ENCODE peak calls at places on chromosomes 1 and 21, in four cellular contexts. U, A, G and H are unnamed samples.

GRCh38 chr1:219125342-219125741 is 48.3 kb upstream of the LYPLAL1 start:
- DNase-seq in U (no peak), A (no peak), G (no peak), H (no peak)

GRCh38 chr21:43877936-43878575 is 13.0 kb downstream of the AGPAT3 start:
- DNase-seq in U (no peak), A (no peak), G (no peak), H (no peak)

GRCh38 chr1:111334169-111334568 is 43.5 kb downstream of the CHIA start:
- DNase-seq in U (no peak), A (no peak), G (peak; percentile 64), H (peak; percentile 34)

GRCh38 chr1:229138066-229138465 is 132.8 kb upstream of the RAB4A start:
- DNase-seq in U (no peak), A (no peak), G (no peak), H (no peak)

GRCh38 chr1:30045304-30046090 is 677.9 kb downstream of the MATN1 start:
- DNase-seq in U (no peak), A (no peak), G (no peak), H (no peak)

GRCh38 chr1:163442940-163443339 is 121.2 kb downstream of the NUF2 start:
- DNase-seq in U (no peak), A (no peak), G (no peak), H (no peak)

GRCh38 chr1:24413350-24414163 is at the start of gene STPG1:
- DNase-seq in U (peak; percentile 91), A (no peak), G (peak; percentile 85), H (peak; percentile 59)

GRCh38 chr1:50368179-50369007 is 54.9 kb downstream of the DMRTA2 start:
- DNase-seq in U (peak; percentile 25), A (no peak), G (peak; percentile 29), H (peak; percentile 21)

GRCh38 chr1:244231193-244231571 is 180.1 kb downstream of the ZBTB18 start:
- DNase-seq in U (no peak), A (no peak), G (peak; percentile 32), H (no peak)

GRCh38 chr1:91335607-91336006 is 69.0 kb downstream of the HFM1 start:
- DNase-seq in U (no peak), A (no peak), G (no peak), H (no peak)

GRCh38 chr1:28329395-28330153 is 734 bp downstream of the MED18 start:
- DNase-seq in U (no peak), A (no peak), G (peak; percentile 39), H (no peak)

GRCh38 chr1:233523047-233523446 is 90.9 kb upstream of the KCNK1 start:
- DNase-seq in U (no peak), A (no peak), G (no peak), H (no peak)

GRCh38 chr1:8267307-8267706 is 50.6 kb upstream of the SLC45A1 start:
- DNase-seq in U (no peak), A (no peak), G (no peak), H (no peak)

GRCh38 chr1:160911441-160911840 is 26.5 kb upstream of the ITLN1 start:
- DNase-seq in U (no peak), A (no peak), G (no peak), H (no peak)

GRCh38 chr1:109281680-109282496 is 1.1 kb downstream of the PSRC1 start:
- DNase-seq in U (no peak), A (no peak), G (peak; percentile 48), H (no peak)

GRCh38 chr1:43981636-43982035 is 2.6 kb downstream of the B4GALT2 start:
- DNase-seq in U (no peak), A (no peak), G (no peak), H (no peak)

GRCh38 chr1:237664327-237664726 is 226.4 kb downstream of the ZP4 start:
- DNase-seq in U (no peak), A (no peak), G (no peak), H (no peak)

GRCh38 chr1:184289825-184290550 is 96.8 kb upstream of the C1orf21 start:
- DNase-seq in U (peak; percentile 23), A (no peak), G (no peak), H (no peak)

GRCh38 chr1:114196992-114197907 is 43.6 kb upstream of the SYT6 start:
- DNase-seq in U (no peak), A (no peak), G (no peak), H (no peak)

GRCh38 chr1:118247593-118247992 is 62.6 kb upstream of the SPAG17 start:
- DNase-seq in U (no peak), A (no peak), G (peak; percentile 29), H (no peak)

GRCh38 chr1:67803380-67804279 is 29.6 kb downstream of the GNG12 start:
- DNase-seq in U (no peak), A (no peak), G (peak; percentile 34), H (no peak)

GRCh38 chr1:32250893-32251716 is at the start of gene LCK:
- DNase-seq in U (no peak), A (no peak), G (no peak), H (peak; percentile 42)

GRCh38 chr1:107153033-107153432 is 12.2 kb downstream of the NTNG1 start:
- DNase-seq in U (no peak), A (no peak), G (no peak), H (no peak)

GRCh38 chr1:202940561-202940960 is 13.5 kb upstream of the KLHL12 start:
- DNase-seq in U (no peak), A (no peak), G (no peak), H (no peak)

GRCh38 chr1:94327001-94327685 is 89.8 kb upstream of the ARHGAP29 start:
- DNase-seq in U (peak; percentile 87), A (no peak), G (peak; percentile 80), H (no peak)

GRCh38 chr1:205933672-205934618 is 9.3 kb downstream of the SLC26A9 start:
- DNase-seq in U (peak; percentile 43), A (no peak), G (peak; percentile 85), H (no peak)

GRCh38 chr1:88973520-88974137 is 18.8 kb downstream of the KYAT3 start:
- DNase-seq in U (peak; percentile 34), A (no peak), G (peak; percentile 55), H (no peak)

GRCh38 chr1:78892251-78892650 is 114.3 kb downstream of the ADGRL4 start:
- DNase-seq in U (no peak), A (no peak), G (peak; percentile 13), H (no peak)